ENCODE peak calls at places on chromosomes 11 and 22, in five cellular contexts. X, K, C, A and R are unnamed samples.

GRCh38 chr11:9158898-9159391 is 67.5 kb upstream of the SCUBE2 start:
- DNase-seq in C (no peak), A (no peak), K (no peak), X (no peak), R (no peak)

GRCh38 chr22:48975886-48976285 is 851.8 kb downstream of the BRD1 start:
- DNase-seq in C (no peak), A (no peak), K (no peak), X (no peak), R (no peak)

GRCh38 chr11:704799-705645 is 1.0 kb upstream of the EPS8L2 start:
- DNase-seq in X (peak; percentile 25), K (no peak), A (no peak), C (no peak), R (peak; percentile 92)

GRCh38 chr11:88320149-88320559 is 17.4 kb downstream of the CTSC start:
- DNase-seq in A (no peak), X (no peak), K (no peak), C (no peak), R (no peak)

GRCh38 chr11:10742460-10743208 is 8.4 kb upstream of the CTR9 start:
- DNase-seq in A (no peak), X (peak; percentile 57), K (no peak), C (no peak), R (no peak)

GRCh38 chr22:37782340-37783168 is 25.2 kb upstream of the GCAT start:
- DNase-seq in K (peak; percentile 97), A (no peak), C (no peak), X (no peak), R (no peak)

GRCh38 chr11:79439430-79439892 is 1.4 kb downstream of the TENM4 start:
- DNase-seq in A (no peak), C (no peak), K (no peak), X (peak; percentile 38), R (no peak)

GRCh38 chr11:118895093-118896039 is 11.7 kb downstream of the CXCR5 start:
- DNase-seq in A (no peak), C (peak; percentile 47), K (no peak), X (no peak), R (no peak)

GRCh38 chr22:35014812-35015211 is 51.1 kb upstream of the ISX start:
- DNase-seq in K (no peak), C (no peak), X (no peak), A (no peak), R (no peak)

GRCh38 chr11:134339756-134340155 is 8.0 kb downstream of the GLB1L2 start:
- DNase-seq in X (no peak), C (no peak), A (no peak), K (no peak), R (no peak)

GRCh38 chr22:30158277-30158676 is 78.0 kb downstream of the HORMAD2 start:
- DNase-seq in K (no peak), X (no peak), C (no peak), A (no peak), R (no peak)

GRCh38 chr11:118912742-118913410 is 12.8 kb downstream of the BCL9L start:
- DNase-seq in X (no peak), C (peak; percentile 43), A (no peak), K (no peak), R (no peak)

GRCh38 chr11:34552270-34552669 is 38.7 kb upstream of the ELF5 start:
- DNase-seq in X (no peak), C (no peak), A (no peak), K (no peak), R (no peak)

GRCh38 chr22:23267225-23268043 is 87.1 kb downstream of the BCR start:
- DNase-seq in C (no peak), X (peak; percentile 72), K (no peak), A (no peak), R (no peak)

GRCh38 chr11:94515398-94515797 is 3.1 kb downstream of the C11orf97 start:
- DNase-seq in K (no peak), C (no peak), A (no peak), X (no peak), R (no peak)

GRCh38 chr11:23134627-23135026 is 274.4 kb upstream of the CCDC179 start:
- DNase-seq in C (no peak), A (no peak), X (no peak), K (no peak), R (no peak)

GRCh38 chr11:45646275-45646970 is 19.0 kb downstream of the CHST1 start:
- DNase-seq in C (peak; percentile 7), X (peak; percentile 51), A (no peak), K (peak; percentile 28), R (peak; percentile 72)

GRCh38 chr11:113729456-113729855 is 23.3 kb upstream of the TMPRSS5 start:
- DNase-seq in C (no peak), K (no peak), A (no peak), X (no peak), R (no peak)

DNA sequence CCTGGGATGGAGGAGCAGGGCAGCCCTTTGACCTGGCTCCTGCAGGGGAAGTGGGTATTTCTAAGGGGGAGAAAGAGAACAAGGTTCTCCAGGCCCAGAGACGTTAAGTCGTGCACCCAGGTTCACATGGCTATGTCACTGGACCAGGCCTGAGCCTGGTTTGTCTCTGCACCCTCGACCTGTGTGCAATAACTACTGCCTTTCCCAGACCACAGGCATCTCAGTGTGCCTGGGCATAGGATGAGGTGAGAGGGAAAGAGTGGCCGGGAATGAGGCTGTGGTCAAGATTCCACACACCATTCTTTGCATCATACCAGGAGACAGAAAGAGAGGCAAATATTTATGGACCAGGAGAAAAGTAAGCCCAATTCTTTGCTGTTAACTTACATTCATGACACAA is 66.8 kb downstream of the PRR5L start:
- DNase-seq in C (no peak), A (no peak), X (no peak), K (no peak), R (no peak)
- TF ChIP-seq JUND in C (no peak), A (no peak), X (no peak), K (no peak), R (no peak)

GRCh38 chr11:76524919-76525318 is 80.1 kb downstream of the EMSY start:
- DNase-seq in X (no peak), C (no peak), A (no peak), K (peak; percentile 26), R (peak; percentile 12)
- TF ChIP-seq JUND in X (no peak), C (no peak), A (no peak), K (no peak), R (no peak)

GRCh38 chr11:14971865-14972580 is at the start of gene CALCA:
- DNase-seq in X (peak; percentile 52), A (no peak), K (no peak), C (no peak), R (no peak)

GRCh38 chr11:14972581-14973490 is 685 bp upstream of the CALCA start:
- DNase-seq in A (no peak), X (peak; percentile 37), C (no peak), K (no peak), R (no peak)

GRCh38 chr11:14973621-14974020 is 1.5 kb upstream of the CALCA start:
- DNase-seq in A (no peak), X (peak; percentile 65), K (no peak), C (no peak), R (no peak)

GRCh38 chr11:14967581-14968214 is 4.5 kb downstream of the CALCA start:
- DNase-seq in A (no peak), C (no peak), K (no peak), X (no peak), R (no peak)

GRCh38 chr11:14969922-14970323 is 2.2 kb downstream of the CALCA start:
- DNase-seq in X (peak; percentile 68), K (peak; percentile 15), A (peak; percentile 49), C (no peak), R (no peak)
- TF ChIP-seq JUND in X (no peak), K (no peak), A (no peak), C (no peak), R (no peak)

DNA sequence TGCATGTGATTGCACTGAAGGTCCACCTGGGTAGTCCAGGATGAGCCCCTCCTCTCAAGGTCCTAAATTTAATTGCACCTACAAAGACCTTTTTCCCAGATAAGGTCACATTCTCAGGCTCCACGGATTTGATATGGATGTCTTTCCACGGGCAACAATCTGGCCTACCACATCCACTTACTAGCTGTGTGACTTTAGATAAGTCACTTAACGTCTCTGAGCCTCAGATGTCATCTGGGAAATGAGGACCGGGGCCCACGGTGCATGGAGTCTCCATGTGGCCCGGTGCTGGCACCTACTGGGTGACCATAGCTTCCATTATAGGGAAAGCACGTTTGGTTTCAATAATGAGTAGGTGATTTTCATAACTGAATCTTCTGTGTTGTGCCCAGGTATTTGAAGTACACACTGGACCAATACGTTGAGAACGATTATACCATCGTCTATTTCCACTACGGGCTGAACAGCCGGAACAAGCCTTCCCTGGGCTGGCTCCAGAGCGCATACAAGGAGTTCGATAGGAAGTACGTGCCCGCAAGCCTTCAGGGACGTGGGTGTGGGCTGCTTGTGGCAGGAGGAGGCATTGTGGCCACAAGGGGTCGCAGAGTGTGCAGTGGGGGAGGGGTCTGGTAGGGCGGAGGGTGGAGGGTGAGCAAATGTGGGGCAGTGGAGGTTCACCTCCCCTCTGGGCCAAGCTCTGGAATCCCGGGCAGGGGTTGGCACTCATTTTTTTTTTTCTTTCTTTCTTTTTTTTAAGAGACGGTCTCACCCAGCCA is 55.7 kb downstream of the ARHGAP8 start:
- DNase-seq in K (no peak), C (no peak), A (no peak), X (peak; percentile 77), R (no peak)
- TF ChIP-seq JUND in K (no peak), C (no peak), A (no peak), X (no peak), R (no peak)

GRCh38 chr22:38841635-38842034 is 2.2 kb downstream of the NPTXR start:
- DNase-seq in K (no peak), C (no peak), X (no peak), A (no peak), R (no peak)

GRCh38 chr22:38844661-38845367 is 986 bp upstream of the NPTXR start:
- DNase-seq in K (no peak), A (no peak), C (no peak), X (no peak), R (no peak)

GRCh38 chr22:38842512-38843200 is 1.2 kb downstream of the NPTXR start:
- DNase-seq in X (no peak), A (no peak), C (no peak), K (no peak), R (no peak)

GRCh38 chr22:38843716-38844660 is at the start of gene NPTXR:
- DNase-seq in X (peak; percentile 90), C (no peak), A (no peak), K (no peak), R (peak; percentile 65)

GRCh38 chr22:38843201-38843715 is 570 bp downstream of the NPTXR start:
- DNase-seq in X (peak; percentile 84), K (no peak), C (no peak), A (peak; percentile 47), R (peak; percentile 71)
- TF ChIP-seq JUND in X (no peak), K (no peak), C (no peak), A (no peak), R (no peak)